ENCODE peak calls at places on chromosome 15, in six cellular contexts. One of them, this sample, is unnamed.

GRCh38 chr15:87619161-87619960 is 637.2 kb downstream of the NTRK3 start:
- DNase-seq in HepG2: no peak
- DNase-seq in GM12878: no peak
- DNase-seq in K562: peak
- DNase-seq in HCT116: no peak
- DNase-seq in SK-N-SH: peak
- DNase-seq in this sample: no peak

GRCh38 chr15:63358296-63359029 is 23.2 kb downstream of the CA12 start:
- DNase-seq in GM12878: no peak
- DNase-seq in HCT116: no peak
- DNase-seq in SK-N-SH: no peak
- DNase-seq in K562: no peak
- DNase-seq in HepG2: no peak
- DNase-seq in this sample: no peak

GRCh38 chr15:61556037-61556648 is 327.0 kb upstream of the RORA start:
- DNase-seq in HepG2: peak
- DNase-seq in GM12878: no peak
- DNase-seq in SK-N-SH: no peak
- DNase-seq in HCT116: no peak
- DNase-seq in K562: no peak
- DNase-seq in this sample: no peak

GRCh38 chr15:52139599-52140462 is 27.3 kb upstream of the BCL2L10 start:
- DNase-seq in HCT116: peak
- DNase-seq in SK-N-SH: peak
- DNase-seq in HepG2: peak
- DNase-seq in K562: peak
- DNase-seq in GM12878: peak
- DNase-seq in this sample: peak

GRCh38 chr15:37015476-37015875 is 84.9 kb downstream of the MEIS2 start:
- DNase-seq in HepG2: no peak
- DNase-seq in GM12878: no peak
- DNase-seq in SK-N-SH: no peak
- DNase-seq in HCT116: no peak
- DNase-seq in K562: no peak
- DNase-seq in this sample: no peak

GRCh38 chr15:90286678-90287077 is 21.2 kb downstream of the NGRN start:
- DNase-seq in HepG2: peak
- DNase-seq in K562: no peak
- DNase-seq in SK-N-SH: peak
- DNase-seq in HCT116: no peak
- DNase-seq in GM12878: no peak
- DNase-seq in this sample: peak

GRCh38 chr15:63502843-63503738 is 1.3 kb upstream of the USP3 start:
- DNase-seq in HCT116: peak
- DNase-seq in GM12878: peak
- DNase-seq in K562: peak
- DNase-seq in HepG2: peak
- DNase-seq in SK-N-SH: no peak
- DNase-seq in this sample: peak

GRCh38 chr15:77715051-77715450 is 82.3 kb upstream of the LINGO1 start:
- DNase-seq in SK-N-SH: no peak
- DNase-seq in K562: no peak
- DNase-seq in HepG2: no peak
- DNase-seq in HCT116: no peak
- DNase-seq in GM12878: no peak
- DNase-seq in this sample: no peak

GRCh38 chr15:29568840-29569532 is 253.3 kb downstream of the TJP1 start:
- DNase-seq in K562: no peak
- DNase-seq in SK-N-SH: peak
- DNase-seq in GM12878: no peak
- DNase-seq in HCT116: peak
- DNase-seq in HepG2: peak
- DNase-seq in this sample: peak

GRCh38 chr15:93152951-93153350 is 63.9 kb upstream of the RGMA start:
- DNase-seq in GM12878: no peak
- DNase-seq in HCT116: no peak
- DNase-seq in HepG2: no peak
- DNase-seq in K562: no peak
- DNase-seq in SK-N-SH: no peak
- DNase-seq in this sample: no peak

GRCh38 chr15:78457101-78457500 is 19.1 kb downstream of the IREB2 start:
- DNase-seq in GM12878: no peak
- DNase-seq in HCT116: no peak
- DNase-seq in K562: no peak
- DNase-seq in HepG2: no peak
- DNase-seq in SK-N-SH: peak
- DNase-seq in this sample: peak

GRCh38 chr15:46607103-46607502 is 972.3 kb downstream of the SQOR start:
- DNase-seq in K562: no peak
- DNase-seq in HepG2: no peak
- DNase-seq in SK-N-SH: peak
- DNase-seq in HCT116: no peak
- DNase-seq in GM12878: no peak
- DNase-seq in this sample: no peak

GRCh38 chr15:28956491-28956890 is 70.7 kb downstream of the APBA2 start:
- DNase-seq in SK-N-SH: no peak
- DNase-seq in HCT116: no peak
- DNase-seq in HepG2: no peak
- DNase-seq in K562: no peak
- DNase-seq in GM12878: no peak
- DNase-seq in this sample: no peak

GRCh38 chr15:65902373-65902772 is 33.1 kb downstream of the RAB11A start:
- DNase-seq in HepG2: peak
- DNase-seq in SK-N-SH: no peak
- DNase-seq in GM12878: peak
- DNase-seq in K562: peak
- DNase-seq in HCT116: peak
- DNase-seq in this sample: peak

GRCh38 chr15:40957041-40957555 is 3.8 kb downstream of the CHAC1 start:
- DNase-seq in SK-N-SH: no peak
- DNase-seq in GM12878: no peak
- DNase-seq in K562: no peak
- DNase-seq in HepG2: no peak
- DNase-seq in HCT116: no peak
- DNase-seq in this sample: no peak

GRCh38 chr15:29788433-29789034 is 33.7 kb downstream of the TJP1 start:
- DNase-seq in HepG2: no peak
- DNase-seq in SK-N-SH: no peak
- DNase-seq in K562: no peak
- DNase-seq in GM12878: no peak
- DNase-seq in HCT116: no peak
- DNase-seq in this sample: no peak

GRCh38 chr15:89023311-89023961 is 64.8 kb upstream of the ABHD2 start:
- DNase-seq in HepG2: no peak
- DNase-seq in SK-N-SH: no peak
- DNase-seq in K562: no peak
- DNase-seq in GM12878: no peak
- DNase-seq in HCT116: no peak
- DNase-seq in this sample: no peak

GRCh38 chr15:23869391-23869790 is 182.3 kb upstream of the NDN start:
- DNase-seq in HCT116: no peak
- DNase-seq in SK-N-SH: peak
- DNase-seq in HepG2: peak
- DNase-seq in GM12878: no peak
- DNase-seq in K562: peak
- DNase-seq in this sample: peak

GRCh38 chr15:57667171-57667924 is 39.2 kb upstream of the POLR2M start:
- DNase-seq in SK-N-SH: peak
- DNase-seq in GM12878: no peak
- DNase-seq in HepG2: peak
- DNase-seq in K562: no peak
- DNase-seq in HCT116: no peak
- DNase-seq in this sample: peak

GRCh38 chr15:93072440-93073394 is 16.3 kb downstream of the RGMA start:
- DNase-seq in HepG2: peak
- DNase-seq in K562: peak
- DNase-seq in HCT116: peak
- DNase-seq in GM12878: no peak
- DNase-seq in SK-N-SH: peak
- DNase-seq in this sample: peak

GRCh38 chr15:44296625-44297524 is 8.4 kb downstream of the GOLM2 start:
- DNase-seq in GM12878: no peak
- DNase-seq in HCT116: peak
- DNase-seq in K562: peak
- DNase-seq in HepG2: peak
- DNase-seq in SK-N-SH: no peak
- DNase-seq in this sample: peak

GRCh38 chr15:45133561-45133920 is 3.7 kb downstream of the DUOX1 start:
- DNase-seq in GM12878: no peak
- DNase-seq in SK-N-SH: peak
- DNase-seq in HCT116: no peak
- DNase-seq in K562: no peak
- DNase-seq in HepG2: no peak
- DNase-seq in this sample: no peak

GRCh38 chr15:29183071-29183831 is 86.4 kb downstream of the NSMCE3 start:
- DNase-seq in K562: no peak
- DNase-seq in GM12878: no peak
- DNase-seq in SK-N-SH: no peak
- DNase-seq in HCT116: no peak
- DNase-seq in HepG2: no peak
- DNase-seq in this sample: no peak

GRCh38 chr15:61092387-61093157 is 136.5 kb downstream of the RORA start:
- DNase-seq in K562: no peak
- DNase-seq in GM12878: no peak
- DNase-seq in SK-N-SH: no peak
- DNase-seq in HCT116: no peak
- DNase-seq in HepG2: no peak
- DNase-seq in this sample: no peak

GRCh38 chr15:41566121-41566885 is 7.3 kb downstream of the TYRO3 start:
- DNase-seq in HepG2: no peak
- DNase-seq in SK-N-SH: no peak
- DNase-seq in HCT116: no peak
- DNase-seq in GM12878: no peak
- DNase-seq in K562: peak
- DNase-seq in this sample: no peak

GRCh38 chr15:58918239-58918638 is 15.2 kb downstream of the SLTM start:
- DNase-seq in SK-N-SH: no peak
- DNase-seq in HCT116: no peak
- DNase-seq in GM12878: no peak
- DNase-seq in HepG2: no peak
- DNase-seq in K562: no peak
- DNase-seq in this sample: no peak

GRCh38 chr15:33089878-33090757 is 104.4 kb downstream of the FMN1 start:
- DNase-seq in HCT116: no peak
- DNase-seq in K562: no peak
- DNase-seq in GM12878: no peak
- DNase-seq in HepG2: no peak
- DNase-seq in SK-N-SH: no peak
- DNase-seq in this sample: peak

GRCh38 chr15:52236015-52236414 is 44.8 kb upstream of the GNB5 start:
- DNase-seq in SK-N-SH: no peak
- DNase-seq in K562: no peak
- DNase-seq in HepG2: no peak
- DNase-seq in GM12878: no peak
- DNase-seq in HCT116: no peak
- DNase-seq in this sample: no peak

GRCh38 chr15:62850791-62851291 is 191.7 kb upstream of the TPM1 start:
- DNase-seq in SK-N-SH: no peak
- DNase-seq in HCT116: no peak
- DNase-seq in GM12878: no peak
- DNase-seq in HepG2: peak
- DNase-seq in K562: no peak
- DNase-seq in this sample: no peak

GRCh38 chr15:101269479-101270223 is 7.6 kb downstream of the SELENOS start:
- DNase-seq in HepG2: no peak
- DNase-seq in GM12878: no peak
- DNase-seq in HCT116: no peak
- DNase-seq in K562: no peak
- DNase-seq in SK-N-SH: no peak
- DNase-seq in this sample: peak
- TF ChIP-seq JUND in HepG2: no peak
- TF ChIP-seq JUND in GM12878: no peak
- TF ChIP-seq JUND in HCT116: no peak
- TF ChIP-seq JUND in K562: no peak
- TF ChIP-seq JUND in SK-N-SH: no peak
- TF ChIP-seq JUND in this sample: no peak

DNA sequence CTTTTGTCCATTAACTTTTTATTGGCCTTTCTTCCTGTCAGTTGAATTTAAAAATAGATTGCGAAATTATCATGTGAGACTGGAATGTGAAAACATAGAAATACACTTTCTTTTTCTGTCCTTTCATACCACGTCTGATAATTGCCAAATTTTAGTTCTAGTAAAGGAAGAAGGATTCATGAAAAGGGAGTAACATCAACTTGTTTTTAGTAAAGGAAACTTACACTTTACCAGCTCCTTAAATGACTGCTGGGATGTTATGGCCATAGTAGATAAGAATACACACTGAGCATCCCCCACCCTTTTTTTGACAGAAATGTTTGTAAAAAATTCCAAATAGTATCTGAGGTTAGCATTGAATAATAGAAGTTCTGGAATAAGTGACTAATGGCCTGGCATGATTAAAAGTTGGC is 137.9 kb downstream of the NEO1 start:
- DNase-seq in GM12878: no peak
- DNase-seq in K562: peak
- DNase-seq in HepG2: no peak
- DNase-seq in SK-N-SH: no peak
- DNase-seq in HCT116: no peak
- DNase-seq in this sample: no peak
- TF ChIP-seq JUND in GM12878: no peak
- TF ChIP-seq JUND in K562: no peak
- TF ChIP-seq JUND in HepG2: no peak
- TF ChIP-seq JUND in SK-N-SH: no peak
- TF ChIP-seq JUND in HCT116: no peak
- TF ChIP-seq JUND in this sample: no peak

GRCh38 chr15:75827691-75828090 is 15.6 kb upstream of the UBE2Q2 start:
- DNase-seq in K562: no peak
- DNase-seq in HCT116: no peak
- DNase-seq in GM12878: no peak
- DNase-seq in HepG2: no peak
- DNase-seq in SK-N-SH: no peak
- DNase-seq in this sample: no peak

GRCh38 chr15:75822685-75823278 is 20.5 kb upstream of the UBE2Q2 start:
- DNase-seq in GM12878: no peak
- DNase-seq in SK-N-SH: no peak
- DNase-seq in HepG2: no peak
- DNase-seq in K562: no peak
- DNase-seq in HCT116: no peak
- DNase-seq in this sample: no peak

GRCh38 chr15:75821946-75822345 is 21.3 kb upstream of the UBE2Q2 start:
- DNase-seq in K562: no peak
- DNase-seq in HepG2: no peak
- DNase-seq in GM12878: no peak
- DNase-seq in SK-N-SH: no peak
- DNase-seq in HCT116: no peak
- DNase-seq in this sample: no peak

GRCh38 chr15:75820206-75820605 is 23.0 kb upstream of the UBE2Q2 start:
- DNase-seq in HepG2: no peak
- DNase-seq in SK-N-SH: no peak
- DNase-seq in GM12878: no peak
- DNase-seq in K562: no peak
- DNase-seq in HCT116: no peak
- DNase-seq in this sample: no peak

GRCh38 chr15:75823860-75824613 is 19.2 kb upstream of the UBE2Q2 start:
- DNase-seq in K562: peak
- DNase-seq in HCT116: no peak
- DNase-seq in SK-N-SH: no peak
- DNase-seq in HepG2: peak
- DNase-seq in GM12878: no peak
- DNase-seq in this sample: no peak
- TF ChIP-seq JUND in K562: no peak
- TF ChIP-seq JUND in HCT116: no peak
- TF ChIP-seq JUND in SK-N-SH: no peak
- TF ChIP-seq JUND in HepG2: no peak
- TF ChIP-seq JUND in GM12878: no peak
- TF ChIP-seq JUND in this sample: no peak

GRCh38 chr15:70488002-70488605 is 275.3 kb downstream of the UACA start:
- DNase-seq in HCT116: no peak
- DNase-seq in K562: peak
- DNase-seq in HepG2: peak
- DNase-seq in SK-N-SH: peak
- DNase-seq in GM12878: no peak
- DNase-seq in this sample: peak
- TF ChIP-seq JUND in HCT116: no peak
- TF ChIP-seq JUND in K562: peak
- TF ChIP-seq JUND in HepG2: no peak
- TF ChIP-seq JUND in SK-N-SH: no peak
- TF ChIP-seq JUND in GM12878: no peak
- TF ChIP-seq JUND in this sample: no peak